ENCODE peak calls at places on chromosomes 4 and X, in ten cellular contexts. H is astrocyte of the cerebellum, I is transverse colon, W is cardiac muscle cell, C is PC-3, J is IMR-90, N is right lobe of liver, M is pancreas, T is thyroid gland, D is fibroblast of lung. V is an unnamed sample.

GRCh38 chrX:2498781-2499302 is 1.9 kb downstream of the DHRSX start:
- DNase-seq in H (no peak), I (peak), W (peak), C (no peak), J (peak), N (no peak), M (no peak), T (peak), D (peak), V (peak)

GRCh38 chrX:76555816-76556215 is 128.3 kb downstream of the MAGEE1 start:
- DNase-seq in H (no peak), I (no peak), W (peak), C (peak), J (peak), N (no peak), M (no peak), T (no peak), D (peak), V (peak)

GRCh38 chrX:118726887-118727685 is at the start of gene IL13RA1:
- DNase-seq in H (peak), I (peak), W (peak), C (peak), J (peak), N (peak), M (peak), T (peak), D (peak), V (peak)

GRCh38 chrX:40603446-40603845 is 19.8 kb upstream of the MPC1L start:
- DNase-seq in H (no peak), I (no peak), W (no peak), C (no peak), J (no peak), N (no peak), M (no peak), T (no peak), D (no peak), V (no peak)

GRCh38 chr4:29581469-29581868 is 1138.7 kb upstream of the PCDH7 start:
- DNase-seq in H (peak), I (no peak), W (peak), C (no peak), J (peak), N (peak), M (no peak), T (peak), D (peak), V (no peak)

GRCh38 chr4:67785528-67785927 is 31.3 kb upstream of the GNRHR start:
- DNase-seq in H (no peak), I (no peak), W (no peak), C (no peak), J (no peak), N (no peak), M (no peak), T (no peak), D (no peak), V (no peak)

GRCh38 chr4:182443070-182443469 is 199.9 kb downstream of the TENM3 start:
- DNase-seq in H (no peak), I (no peak), W (no peak), C (no peak), J (no peak), N (no peak), M (no peak), T (no peak), D (no peak), V (no peak)

GRCh38 chrX:63855896-63856295 is 70.9 kb upstream of the ARHGEF9 start:
- DNase-seq in H (no peak), I (no peak), W (no peak), C (no peak), J (peak), N (no peak), M (no peak), T (no peak), D (peak), V (no peak)

GRCh38 chr4:83751336-83751949 is 215.5 kb downstream of the GPAT3 start:
- DNase-seq in H (no peak), I (no peak), W (no peak), C (peak), J (no peak), N (no peak), M (no peak), T (no peak), D (no peak), V (no peak)

GRCh38 chr4:53431052-53431451 is 53.6 kb downstream of the FIP1L1 start:
- DNase-seq in H (no peak), I (no peak), W (no peak), C (no peak), J (no peak), N (no peak), M (no peak), T (no peak), D (no peak), V (no peak)

GRCh38 chr4:123351713-123352112 is 44.9 kb upstream of the SPRY1 start:
- DNase-seq in H (no peak), I (no peak), W (no peak), C (no peak), J (no peak), N (peak), M (peak), T (no peak), D (no peak), V (no peak)

GRCh38 chr4:173528378-173529321 is 1.4 kb downstream of the HAND2 start:
- DNase-seq in H (no peak), I (no peak), W (peak), C (no peak), J (no peak), N (no peak), M (no peak), T (no peak), D (no peak), V (no peak)
- H3K4me3 ChIP-seq in H (peak), I (peak), W (peak), C (no peak), J (peak), N (peak), M (peak), T (no peak), D (no peak), V (peak)

GRCh38 chr4:173170210-173170778 is 1.7 kb downstream of the GALNT7 start:
- DNase-seq in H (no peak), I (no peak), W (no peak), C (peak), J (no peak), N (no peak), M (no peak), T (no peak), D (peak), V (no peak)

GRCh38 chr4:173169178-173169427 is 492 bp downstream of the GALNT7 start:
- DNase-seq in H (no peak), I (no peak), W (no peak), C (peak), J (no peak), N (no peak), M (no peak), T (no peak), D (no peak), V (no peak)

GRCh38 chr4:173169428-173170209 is 1.0 kb downstream of the GALNT7 start:
- DNase-seq in H (no peak), I (peak), W (peak), C (peak), J (peak), N (peak), M (peak), T (peak), D (peak), V (peak)

GRCh38 chr4:173171987-173172386 is 3.4 kb downstream of the GALNT7 start:
- DNase-seq in H (no peak), I (no peak), W (no peak), C (no peak), J (no peak), N (no peak), M (no peak), T (peak), D (no peak), V (no peak)

GRCh38 chr4:173171098-173171497 is 2.5 kb downstream of the GALNT7 start:
- DNase-seq in H (no peak), I (no peak), W (peak), C (peak), J (peak), N (no peak), M (no peak), T (no peak), D (peak), V (no peak)
- TF ChIP-seq CTCF in H (peak), I (peak), W (peak), C (peak), J (peak), N (no peak), M (no peak), T (no peak), D (peak), V (peak)

GRCh38 chrX:153608821-153609220 is 9.9 kb upstream of the CCNQ start:
- DNase-seq in H (no peak), I (no peak), W (peak), C (no peak), J (peak), N (no peak), M (no peak), T (no peak), D (peak), V (no peak)

GRCh38 chrX:153611298-153612095 is 12.6 kb upstream of the CCNQ start:
- DNase-seq in H (no peak), I (no peak), W (no peak), C (no peak), J (no peak), N (no peak), M (no peak), T (no peak), D (no peak), V (no peak)

GRCh38 chrX:153608376-153608775 is 9.4 kb upstream of the CCNQ start:
- DNase-seq in H (no peak), I (no peak), W (no peak), C (no peak), J (no peak), N (no peak), M (no peak), T (no peak), D (no peak), V (no peak)

GRCh38 chrX:153610834-153611209 is 11.9 kb upstream of the CCNQ start:
- DNase-seq in H (no peak), I (no peak), W (no peak), C (no peak), J (no peak), N (no peak), M (no peak), T (no peak), D (no peak), V (no peak)

GRCh38 chrX:153609917-153610833 is 11.2 kb upstream of the CCNQ start:
- DNase-seq in H (peak), I (peak), W (peak), C (peak), J (peak), N (peak), M (peak), T (peak), D (peak), V (peak)
- H3K4me3 ChIP-seq in H (peak), I (peak), W (peak), C (peak), J (peak), N (no peak), M (peak), T (no peak), D (no peak), V (peak)

DNA sequence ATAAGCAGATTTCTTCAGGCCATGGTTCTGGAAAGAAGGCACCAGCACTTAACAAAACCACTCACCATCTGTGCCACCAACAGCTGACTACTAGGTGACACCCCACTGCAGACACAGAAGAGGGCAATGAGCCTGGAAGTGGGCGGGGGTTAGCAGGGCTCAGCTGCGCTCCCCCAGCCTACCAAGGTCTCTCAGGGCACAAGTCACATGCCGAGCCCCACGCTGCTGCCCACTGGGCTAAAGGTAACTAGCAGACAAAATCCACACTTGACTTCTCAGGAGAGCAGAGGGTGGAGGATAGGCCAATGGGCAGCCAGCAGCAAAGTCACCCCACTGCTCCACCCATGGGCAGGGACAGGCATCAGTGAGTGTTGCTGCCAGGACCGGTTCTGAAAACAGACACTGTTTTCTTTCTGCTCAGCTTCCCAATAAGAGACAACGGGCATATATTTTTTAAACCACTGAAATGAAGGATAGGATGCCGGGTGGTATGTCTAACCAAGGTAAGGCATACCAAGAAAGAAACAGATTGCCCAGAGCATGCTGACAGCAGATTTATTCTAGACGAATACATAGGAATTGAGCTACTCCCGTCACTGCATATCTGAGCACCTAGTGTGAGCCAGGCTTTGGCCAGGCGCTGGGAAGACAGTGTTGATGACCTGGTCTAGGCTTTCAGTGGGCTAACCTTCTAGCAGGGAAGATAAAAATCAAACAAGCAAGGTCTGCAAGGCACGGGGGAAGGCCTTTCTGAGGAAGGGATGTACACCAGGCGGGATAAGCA is 20.1 kb downstream of the ACSL1 start:
- DNase-seq in H (no peak), I (peak), W (no peak), C (peak), J (no peak), N (peak), M (peak), T (peak), D (peak), V (peak)
- TF ChIP-seq CTCF in H (no peak), I (no peak), W (no peak), C (no peak), J (no peak), N (no peak), M (no peak), T (no peak), D (no peak), V (peak)

GRCh38 chr4:56906534-56906933 is 1.2 kb upstream of the REST start:
- DNase-seq in H (no peak), I (no peak), W (peak), C (no peak), J (no peak), N (no peak), M (no peak), T (no peak), D (no peak), V (no peak)
- H3K4me3 ChIP-seq in H (no peak), I (no peak), W (no peak), C (peak), J (no peak), N (no peak), M (no peak), T (no peak), D (no peak), V (peak)

GRCh38 chr4:111775908-111776307 is 369.3 kb upstream of the FAM241A start:
- DNase-seq in H (no peak), I (no peak), W (no peak), C (no peak), J (no peak), N (no peak), M (no peak), T (no peak), D (no peak), V (no peak)

GRCh38 chr4:111781611-111782010 is 363.6 kb upstream of the FAM241A start:
- DNase-seq in H (no peak), I (no peak), W (no peak), C (peak), J (no peak), N (no peak), M (no peak), T (no peak), D (no peak), V (no peak)

GRCh38 chr4:111780965-111781364 is 364.3 kb upstream of the FAM241A start:
- DNase-seq in H (no peak), I (no peak), W (no peak), C (no peak), J (no peak), N (no peak), M (no peak), T (no peak), D (no peak), V (no peak)

GRCh38 chr4:111776546-111776945 is 368.7 kb upstream of the FAM241A start:
- DNase-seq in H (no peak), I (no peak), W (no peak), C (no peak), J (no peak), N (no peak), M (no peak), T (no peak), D (no peak), V (no peak)

GRCh38 chr4:111778543-111778942 is 366.7 kb upstream of the FAM241A start:
- DNase-seq in H (no peak), I (no peak), W (no peak), C (no peak), J (no peak), N (no peak), M (no peak), T (no peak), D (peak), V (peak)
- TF ChIP-seq CTCF in H (peak), I (peak), W (no peak), C (no peak), J (no peak), N (no peak), M (no peak), T (peak), D (peak), V (peak)

GRCh38 chr4:164847967-164848649 is 28.9 kb upstream of the APELA start:
- DNase-seq in H (no peak), I (no peak), W (no peak), C (no peak), J (no peak), N (no peak), M (no peak), T (no peak), D (no peak), V (no peak)

DNA sequence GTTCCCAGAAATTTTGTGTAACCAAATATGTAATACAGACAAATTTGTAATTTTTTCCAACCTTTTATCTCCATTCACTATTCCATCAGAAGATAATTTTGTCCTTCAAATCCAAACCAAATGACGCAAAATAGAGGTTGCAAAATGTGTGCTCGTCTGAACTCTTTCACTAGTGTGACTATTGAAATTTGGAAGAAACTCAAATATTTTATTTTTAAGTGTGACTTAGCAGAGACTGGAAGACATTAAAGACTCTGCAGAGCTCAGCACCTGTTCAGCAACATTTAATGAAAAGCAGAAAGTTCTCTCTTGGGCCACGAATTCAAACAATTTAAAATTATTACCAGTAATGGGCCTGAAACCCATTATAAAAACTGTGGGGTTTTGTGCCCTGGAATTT is 30.0 kb upstream of the APELA start:
- DNase-seq in H (no peak), I (no peak), W (peak), C (no peak), J (no peak), N (no peak), M (no peak), T (no peak), D (no peak), V (no peak)
- H3K4me3 ChIP-seq in H (no peak), I (no peak), W (no peak), C (no peak), J (no peak), N (no peak), M (no peak), T (no peak), D (no peak), V (no peak)

DNA sequence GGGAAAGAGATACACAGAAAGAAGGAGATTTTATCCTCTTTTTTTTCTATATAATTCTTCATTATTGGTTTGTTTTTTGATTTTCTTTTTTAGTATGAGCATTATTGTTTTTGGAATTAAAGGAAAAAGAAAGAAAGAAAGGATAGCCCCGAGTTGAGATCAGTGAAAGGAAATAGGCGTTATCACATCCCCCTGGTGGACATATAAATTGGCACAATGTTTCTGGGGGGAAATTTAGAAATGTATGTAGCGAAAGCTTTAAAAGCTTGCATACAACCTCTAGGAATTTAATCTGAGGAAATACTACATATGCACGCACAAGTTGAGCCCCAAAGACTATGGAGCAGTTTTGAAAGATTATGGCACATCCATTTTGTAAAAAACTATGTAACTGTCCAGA is 226.3 kb upstream of the LDB2 start:
- DNase-seq in H (no peak), I (no peak), W (no peak), C (peak), J (no peak), N (no peak), M (no peak), T (no peak), D (no peak), V (no peak)
- TF ChIP-seq CTCF in H (peak), I (no peak), W (peak), C (peak), J (peak), N (no peak), M (no peak), T (no peak), D (peak), V (no peak)

GRCh38 chr4:170931326-170931725 is 841.6 kb upstream of the AADAT start:
- DNase-seq in H (peak), I (no peak), W (no peak), C (no peak), J (no peak), N (no peak), M (no peak), T (no peak), D (no peak), V (no peak)
- H3K4me3 ChIP-seq in H (no peak), I (no peak), W (no peak), C (no peak), J (no peak), N (no peak), M (no peak), T (no peak), D (no peak), V (no peak)

GRCh38 chr4:55540271-55540670 is 6.4 kb downstream of the CLOCK start:
- DNase-seq in H (no peak), I (no peak), W (no peak), C (no peak), J (no peak), N (no peak), M (no peak), T (no peak), D (no peak), V (no peak)
- TF ChIP-seq CTCF in H (no peak), I (no peak), W (no peak), C (no peak), J (no peak), N (no peak), M (no peak), T (no peak), D (no peak), V (no peak)